ENCODE peak calls at places on chromosome 5, in six cellular contexts. R is hepatocyte, T is OCI-LY7, M is GM23248, J is neural progenitor cell, K is PC-3. H is an unnamed sample.

GRCh38 chr5:57157191-57157590 is 16.7 kb upstream of the GPBP1 start:
- DNase-seq in R (no peak), T (no peak), M (no peak), J (no peak), K (no peak), H (no peak)

GRCh38 chr5:16033196-16033925 is 146.2 kb downstream of the MARCHF11 start:
- DNase-seq in R (no peak), T (no peak), M (no peak), J (no peak), K (no peak), H (no peak)

GRCh38 chr5:128328479-128328878 is 209.6 kb downstream of the FBN2 start:
- DNase-seq in R (no peak), T (no peak), M (no peak), J (no peak), K (no peak), H (no peak)

GRCh38 chr5:150624334-150625163 is 15.9 kb upstream of the SYNPO start:
- DNase-seq in R (peak), T (no peak), M (peak), J (peak), K (no peak), H (no peak)

GRCh38 chr5:140926211-140926902 is at the start of gene PCDHAC1:
- DNase-seq in R (peak), T (no peak), M (peak), J (peak), K (peak), H (no peak)

GRCh38 chr5:7518947-7519560 is 123.1 kb downstream of the ADCY2 start:
- DNase-seq in R (peak), T (no peak), M (no peak), J (peak), K (no peak), H (no peak)

GRCh38 chr5:61245486-61245885 is 83.2 kb upstream of the SMIM15 start:
- DNase-seq in R (no peak), T (no peak), M (peak), J (no peak), K (no peak), H (peak)

GRCh38 chr5:173327084-173327947 is 898 bp downstream of the STC2 start:
- DNase-seq in R (peak), T (no peak), M (peak), J (peak), K (no peak), H (no peak)

GRCh38 chr5:179301376-179301775 is 43.9 kb downstream of the ADAMTS2 start:
- DNase-seq in R (no peak), T (no peak), M (no peak), J (no peak), K (no peak), H (no peak)

GRCh38 chr5:57676228-57677098 is 193.9 kb upstream of the ACTBL2 start:
- DNase-seq in R (peak), T (no peak), M (no peak), J (no peak), K (peak), H (no peak)

GRCh38 chr5:158382473-158382872 is 523.5 kb upstream of the CLINT1 start:
- DNase-seq in R (peak), T (no peak), M (peak), J (no peak), K (peak), H (peak)

GRCh38 chr5:116911074-116911473 is 336.5 kb upstream of the SEMA6A start:
- DNase-seq in R (no peak), T (peak), M (no peak), J (no peak), K (no peak), H (no peak)

GRCh38 chr5:67695369-67695768 is 498.8 kb upstream of the CD180 start:
- DNase-seq in R (no peak), T (no peak), M (no peak), J (no peak), K (no peak), H (no peak)

GRCh38 chr5:41869150-41869738 is 981 bp downstream of the OXCT1 start:
- DNase-seq in R (peak), T (peak), M (peak), J (peak), K (peak), H (no peak)

GRCh38 chr5:82174128-82174918 is 103.8 kb downstream of the RPS23 start:
- DNase-seq in R (peak), T (peak), M (peak), J (peak), K (peak), H (peak)

GRCh38 chr5:71748360-71748759 is 29.3 kb downstream of the CARTPT start:
- DNase-seq in R (peak), T (no peak), M (no peak), J (no peak), K (no peak), H (no peak)

GRCh38 chr5:126016256-126016655 is 407.0 kb upstream of the GRAMD2B start:
- DNase-seq in R (no peak), T (no peak), M (peak), J (no peak), K (no peak), H (no peak)

GRCh38 chr5:142900926-142901325 is 130.7 kb downstream of the ARHGAP26 start:
- DNase-seq in R (peak), T (no peak), M (peak), J (no peak), K (peak), H (no peak)

GRCh38 chr5:1875481-1875842 is 7.3 kb downstream of the IRX4 start:
- DNase-seq in R (no peak), T (no peak), M (no peak), J (peak), K (no peak), H (no peak)

GRCh38 chr5:1777281-1778137 is 22.1 kb downstream of the MRPL36 start:
- DNase-seq in R (no peak), T (no peak), M (no peak), J (no peak), K (no peak), H (no peak)

GRCh38 chr5:148312159-148312558 is at the start of gene SPINK7:
- DNase-seq in R (no peak), T (no peak), M (no peak), J (no peak), K (peak), H (no peak)

GRCh38 chr5:66829826-66830225 is 233.6 kb downstream of the MAST4 start:
- DNase-seq in R (no peak), T (no peak), M (peak), J (peak), K (peak), H (peak)

GRCh38 chr5:180830253-180831138 is 27.9 kb upstream of the MGAT1 start:
- DNase-seq in R (peak), T (peak), M (peak), J (no peak), K (peak), H (peak)

GRCh38 chr5:68932830-68933434 is 160.9 kb upstream of the SLC30A5 start:
- DNase-seq in R (no peak), T (peak), M (no peak), J (peak), K (no peak), H (no peak)

GRCh38 chr5:169641253-169641652 is 4.2 kb downstream of the DOCK2 start:
- DNase-seq in R (peak), T (no peak), M (peak), J (peak), K (peak), H (no peak)

GRCh38 chr5:180421672-180422071 is 68.5 kb upstream of the GFPT2 start:
- DNase-seq in R (no peak), T (no peak), M (no peak), J (no peak), K (no peak), H (no peak)

GRCh38 chr5:78794693-78795215 is 146.2 kb upstream of the LHFPL2 start:
- DNase-seq in R (no peak), T (no peak), M (no peak), J (no peak), K (no peak), H (no peak)

GRCh38 chr5:80967500-80968181 is 7.5 kb downstream of the RASGRF2 start:
- DNase-seq in R (peak), T (no peak), M (peak), J (no peak), K (peak), H (no peak)

GRCh38 chr5:59709346-59709821 is 184.1 kb downstream of the PDE4D start:
- DNase-seq in R (no peak), T (no peak), M (no peak), J (peak), K (no peak), H (no peak)

GRCh38 chr5:79235222-79235577 is 731 bp upstream of the JMY start:
- DNase-seq in R (peak), T (peak), M (peak), J (no peak), K (peak), H (peak)

GRCh38 chr5:154157483-154158378 is 32.8 kb upstream of the GALNT10 start:
- DNase-seq in R (no peak), T (no peak), M (peak), J (peak), K (no peak), H (no peak)

DNA sequence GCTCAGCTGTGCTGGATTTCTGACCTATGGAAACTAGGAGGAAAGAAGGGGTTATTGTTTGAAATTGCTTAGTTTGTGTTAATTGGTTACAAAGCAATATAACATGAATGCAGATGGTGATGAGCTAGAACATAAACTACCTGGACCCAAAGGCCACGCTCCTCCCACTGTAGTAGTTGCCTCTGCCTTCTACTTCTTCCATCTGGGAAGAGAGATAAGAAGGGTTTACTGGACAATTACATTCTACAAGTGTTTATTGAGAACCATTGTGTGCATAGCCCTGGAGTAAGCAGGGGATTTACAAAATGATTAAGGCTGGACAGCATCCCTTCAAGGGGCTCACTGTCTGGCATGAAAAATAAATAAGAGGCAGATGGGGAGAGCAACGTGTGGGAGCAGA is 355.3 kb upstream of the TRPC7 start:
- DNase-seq in R (no peak), T (no peak), M (no peak), J (no peak), K (no peak), H (no peak)
- TF ChIP-seq EZH2phosphoT487 in R (no peak), T (no peak), M (no peak), J (no peak), K (no peak), H (no peak)

GRCh38 chr5:28808967-28809810 is 1770.8 kb upstream of the CDH9 start:
- DNase-seq in R (no peak), T (no peak), M (no peak), J (no peak), K (no peak), H (no peak)
- TF ChIP-seq EZH2phosphoT487 in R (no peak), T (no peak), M (no peak), J (no peak), K (no peak), H (no peak)

GRCh38 chr5:40198736-40199135 is 481.0 kb upstream of the PTGER4 start:
- DNase-seq in R (no peak), T (no peak), M (peak), J (no peak), K (no peak), H (no peak)
- TF ChIP-seq EZH2phosphoT487 in R (no peak), T (no peak), M (no peak), J (no peak), K (no peak), H (no peak)

GRCh38 chr5:95861221-95861857 is 38.8 kb upstream of the GLRX start:
- DNase-seq in R (peak), T (peak), M (peak), J (no peak), K (peak), H (no peak)

GRCh38 chr5:95863383-95863757 is 40.8 kb upstream of the GLRX start:
- DNase-seq in R (peak), T (no peak), M (peak), J (no peak), K (no peak), H (no peak)

GRCh38 chr5:95862636-95863382 is 40.3 kb upstream of the GLRX start:
- DNase-seq in R (no peak), T (no peak), M (no peak), J (no peak), K (peak), H (no peak)

GRCh38 chr5:95864456-95864855 is 41.9 kb upstream of the GLRX start:
- DNase-seq in R (no peak), T (no peak), M (no peak), J (no peak), K (no peak), H (no peak)

GRCh38 chr5:95861858-95862561 is 39.5 kb upstream of the GLRX start:
- DNase-seq in R (peak), T (no peak), M (peak), J (no peak), K (peak), H (no peak)
- TF ChIP-seq EZH2phosphoT487 in R (no peak), T (no peak), M (no peak), J (no peak), K (no peak), H (no peak)

DNA sequence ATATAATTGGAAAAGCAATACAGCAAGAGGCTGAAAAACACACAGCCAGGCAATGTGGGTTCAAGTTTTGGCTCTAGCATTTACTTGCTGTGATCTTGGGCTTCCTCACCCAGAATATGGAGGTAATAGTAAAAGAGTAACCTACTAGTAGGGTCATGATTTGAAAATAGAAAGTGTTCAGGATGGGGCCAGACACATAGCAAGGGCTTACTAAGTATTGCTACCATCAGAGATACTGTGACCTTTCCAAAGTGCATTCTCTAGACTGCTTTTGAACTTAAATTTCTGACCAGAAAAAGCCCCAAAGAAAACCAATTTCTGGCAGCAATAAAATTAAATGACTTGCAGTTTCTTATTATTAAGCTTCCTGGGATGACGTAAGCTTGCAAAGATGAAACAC is 20.4 kb downstream of the SLC45A2 start:
- DNase-seq in R (no peak), T (no peak), M (no peak), J (no peak), K (no peak), H (no peak)
- TF ChIP-seq EZH2phosphoT487 in R (no peak), T (no peak), M (no peak), J (no peak), K (no peak), H (no peak)

GRCh38 chr5:177325868-177326381 is 14.2 kb upstream of the MXD3 start:
- DNase-seq in R (no peak), T (no peak), M (peak), J (no peak), K (peak), H (no peak)
- TF ChIP-seq EZH2phosphoT487 in R (no peak), T (no peak), M (no peak), J (no peak), K (no peak), H (no peak)

GRCh38 chr5:120735076-120735475 is 271.0 kb downstream of the PRR16 start:
- DNase-seq in R (no peak), T (no peak), M (no peak), J (no peak), K (peak), H (no peak)
- TF ChIP-seq EZH2phosphoT487 in R (no peak), T (no peak), M (no peak), J (no peak), K (no peak), H (no peak)

DNA sequence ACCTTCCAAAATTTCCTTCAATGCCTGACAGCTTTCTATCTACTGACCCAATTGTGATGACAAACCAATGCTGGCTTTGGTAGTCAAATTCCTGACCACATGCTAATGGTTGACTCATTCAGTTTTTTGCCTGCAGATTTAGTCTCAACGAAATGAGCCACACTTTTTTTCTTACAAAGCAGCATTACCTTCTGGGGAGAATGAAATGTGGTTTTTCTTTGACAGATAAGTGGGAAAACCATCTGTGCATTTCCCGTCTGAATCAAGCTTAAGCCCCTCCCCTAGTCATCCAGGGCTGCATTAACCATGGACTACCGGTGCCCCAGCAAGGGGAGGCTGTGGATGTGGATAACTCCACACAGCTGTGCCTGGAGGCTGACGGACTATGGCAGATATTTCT is 99.6 kb upstream of the TAF11L2 start:
- DNase-seq in R (no peak), T (no peak), M (peak), J (no peak), K (peak), H (no peak)
- TF ChIP-seq EZH2phosphoT487 in R (no peak), T (no peak), M (no peak), J (no peak), K (no peak), H (no peak)

GRCh38 chr5:5374034-5374715 is 48.3 kb upstream of the ICE1 start:
- DNase-seq in R (no peak), T (no peak), M (peak), J (no peak), K (no peak), H (no peak)
- TF ChIP-seq EZH2phosphoT487 in R (no peak), T (no peak), M (no peak), J (no peak), K (no peak), H (no peak)

GRCh38 chr5:139571966-139572365 is 10.8 kb downstream of the UBE2D2 start:
- DNase-seq in R (no peak), T (no peak), M (no peak), J (no peak), K (no peak), H (no peak)

GRCh38 chr5:139575751-139576150 is 14.6 kb downstream of the UBE2D2 start:
- DNase-seq in R (no peak), T (no peak), M (no peak), J (no peak), K (no peak), H (no peak)

GRCh38 chr5:139577689-139578347 is 16.7 kb downstream of the UBE2D2 start:
- DNase-seq in R (no peak), T (no peak), M (no peak), J (no peak), K (no peak), H (no peak)

GRCh38 chr5:139575313-139575646 is 14.1 kb downstream of the UBE2D2 start:
- DNase-seq in R (no peak), T (no peak), M (no peak), J (no peak), K (no peak), H (no peak)

GRCh38 chr5:139574641-139575312 is 13.6 kb downstream of the UBE2D2 start:
- DNase-seq in R (peak), T (peak), M (peak), J (peak), K (peak), H (peak)
- TF ChIP-seq EZH2phosphoT487 in R (no peak), T (no peak), M (no peak), J (no peak), K (no peak), H (no peak)

H was measured in MM.1S.